ENCODE peak calls at places on chromosomes 3 and 15, in four cellular contexts. One of them, this sample, is unnamed.
A peak's percentile ranks its signal among the peaks of the same experiment; 100 is the strongest.

GRCh38 chr3:150345021-150345538 is 63.0 kb upstream of the TSC22D2 start:
- DNase-seq in HCT116: peak; percentile 98
- DNase-seq in HepG2: peak; percentile 55
- DNase-seq in SK-N-SH: no peak
- DNase-seq in this sample: peak; percentile 91

GRCh38 chr15:76310470-76311070 is 699 bp downstream of the ETFA start:
- DNase-seq in SK-N-SH: no peak
- DNase-seq in HepG2: no peak
- DNase-seq in HCT116: no peak
- DNase-seq in this sample: no peak

GRCh38 chr3:47149339-47149933 is 14.5 kb downstream of the SETD2 start:
- DNase-seq in HCT116: no peak
- DNase-seq in SK-N-SH: no peak
- DNase-seq in HepG2: no peak
- DNase-seq in this sample: no peak

GRCh38 chr3:126663750-126664149 is 8.8 kb upstream of the TXNRD3 start:
- DNase-seq in HepG2: no peak
- DNase-seq in SK-N-SH: no peak
- DNase-seq in HCT116: no peak
- DNase-seq in this sample: no peak

GRCh38 chr3:61808526-61808925 is 247.2 kb downstream of the PTPRG start:
- DNase-seq in SK-N-SH: no peak
- DNase-seq in HCT116: no peak
- DNase-seq in HepG2: no peak
- DNase-seq in this sample: no peak

GRCh38 chr15:58058729-58059128 is 6.8 kb downstream of the ALDH1A2 start:
- DNase-seq in HCT116: no peak
- DNase-seq in HepG2: no peak
- DNase-seq in SK-N-SH: no peak
- DNase-seq in this sample: no peak

GRCh38 chr3:124964432-124964831 is 29.9 kb upstream of the MUC13 start:
- DNase-seq in HepG2: peak; percentile 80
- DNase-seq in SK-N-SH: no peak
- DNase-seq in HCT116: no peak
- DNase-seq in this sample: no peak

GRCh38 chr3:173411288-173412064 is 13.9 kb downstream of the NLGN1 start:
- DNase-seq in HepG2: peak; percentile 9
- DNase-seq in SK-N-SH: peak; percentile 37
- DNase-seq in HCT116: peak; percentile 32
- DNase-seq in this sample: peak; percentile 71

GRCh38 chr3:142216321-142216720 is 9.1 kb downstream of the GK5 start:
- DNase-seq in HCT116: no peak
- DNase-seq in SK-N-SH: no peak
- DNase-seq in HepG2: no peak
- DNase-seq in this sample: no peak

GRCh38 chr3:9820944-9821343 is 10.9 kb downstream of the TTLL3 start:
- DNase-seq in HCT116: no peak
- DNase-seq in SK-N-SH: peak; percentile 39
- DNase-seq in HepG2: peak; percentile 30
- DNase-seq in this sample: peak; percentile 45

GRCh38 chr15:25790003-25790660 is 73.0 kb downstream of the ATP10A start:
- DNase-seq in HepG2: no peak
- DNase-seq in SK-N-SH: no peak
- DNase-seq in HCT116: no peak
- DNase-seq in this sample: no peak

GRCh38 chr3:176584413-176585176 is 612.7 kb downstream of the TBL1XR1 start:
- DNase-seq in HepG2: no peak
- DNase-seq in SK-N-SH: no peak
- DNase-seq in HCT116: no peak
- DNase-seq in this sample: no peak

GRCh38 chr3:176578316-176578715 is 619.0 kb downstream of the TBL1XR1 start:
- DNase-seq in SK-N-SH: no peak
- DNase-seq in HCT116: no peak
- DNase-seq in HepG2: no peak
- DNase-seq in this sample: no peak

GRCh38 chr3:176577462-176577861 is 619.8 kb downstream of the TBL1XR1 start:
- DNase-seq in HCT116: no peak
- DNase-seq in HepG2: no peak
- DNase-seq in SK-N-SH: no peak
- DNase-seq in this sample: no peak

GRCh38 chr3:176581589-176581988 is 615.7 kb downstream of the TBL1XR1 start:
- DNase-seq in HepG2: no peak
- DNase-seq in HCT116: no peak
- DNase-seq in SK-N-SH: no peak
- DNase-seq in this sample: no peak

DNA sequence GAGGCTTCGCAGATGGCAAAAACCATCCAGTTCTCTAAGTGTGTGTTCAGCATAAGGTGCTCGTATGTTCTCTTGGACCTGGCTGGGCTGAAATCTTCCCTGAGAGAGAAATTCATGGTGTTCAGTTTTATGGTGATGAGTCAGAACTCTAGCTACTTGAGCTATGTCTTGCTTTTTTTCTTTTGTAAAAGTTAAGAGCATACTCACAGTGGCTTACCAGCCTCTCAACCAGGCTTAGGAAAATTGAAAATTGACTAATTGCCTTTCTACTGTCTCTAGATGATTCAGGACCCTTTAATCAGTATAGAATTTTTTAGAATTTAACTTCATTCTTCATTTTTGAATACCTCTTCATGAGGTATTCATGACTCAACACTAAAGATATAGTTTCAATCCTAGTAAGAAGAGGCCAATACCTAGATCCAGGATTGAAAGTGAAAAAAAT is 617.5 kb downstream of the TBL1XR1 start:
- DNase-seq in HCT116: no peak
- DNase-seq in SK-N-SH: no peak
- DNase-seq in HepG2: no peak
- DNase-seq in this sample: no peak
- TF ChIP-seq JUND in HCT116: no peak
- TF ChIP-seq JUND in SK-N-SH: no peak
- TF ChIP-seq JUND in HepG2: no peak
- TF ChIP-seq JUND in this sample: no peak

GRCh38 chr3:177150218-177150916 is 46.9 kb downstream of the TBL1XR1 start:
- DNase-seq in HCT116: no peak
- DNase-seq in SK-N-SH: no peak
- DNase-seq in HepG2: peak; percentile 59
- DNase-seq in this sample: no peak

GRCh38 chr3:177154733-177155132 is 42.5 kb downstream of the TBL1XR1 start:
- DNase-seq in SK-N-SH: no peak
- DNase-seq in HepG2: no peak
- DNase-seq in HCT116: no peak
- DNase-seq in this sample: peak; percentile 56

GRCh38 chr3:177147790-177148189 is 49.5 kb downstream of the TBL1XR1 start:
- DNase-seq in HepG2: no peak
- DNase-seq in HCT116: no peak
- DNase-seq in SK-N-SH: no peak
- DNase-seq in this sample: no peak

GRCh38 chr3:177146646-177147045 is 50.6 kb downstream of the TBL1XR1 start:
- DNase-seq in SK-N-SH: no peak
- DNase-seq in HCT116: no peak
- DNase-seq in HepG2: no peak
- DNase-seq in this sample: no peak

GRCh38 chr3:177150970-177151627 is 46.2 kb downstream of the TBL1XR1 start:
- DNase-seq in HCT116: peak; percentile 39
- DNase-seq in SK-N-SH: no peak
- DNase-seq in HepG2: peak; percentile 18
- DNase-seq in this sample: no peak
- TF ChIP-seq JUND in HCT116: no peak
- TF ChIP-seq JUND in SK-N-SH: no peak
- TF ChIP-seq JUND in HepG2: no peak
- TF ChIP-seq JUND in this sample: no peak

GRCh38 chr3:138675393-138675792 is 66.8 kb downstream of the FAIM start:
- DNase-seq in HepG2: no peak
- DNase-seq in SK-N-SH: no peak
- DNase-seq in HCT116: no peak
- DNase-seq in this sample: no peak
- TF ChIP-seq JUND in HepG2: no peak
- TF ChIP-seq JUND in SK-N-SH: peak; percentile 24
- TF ChIP-seq JUND in HCT116: no peak
- TF ChIP-seq JUND in this sample: no peak

DNA sequence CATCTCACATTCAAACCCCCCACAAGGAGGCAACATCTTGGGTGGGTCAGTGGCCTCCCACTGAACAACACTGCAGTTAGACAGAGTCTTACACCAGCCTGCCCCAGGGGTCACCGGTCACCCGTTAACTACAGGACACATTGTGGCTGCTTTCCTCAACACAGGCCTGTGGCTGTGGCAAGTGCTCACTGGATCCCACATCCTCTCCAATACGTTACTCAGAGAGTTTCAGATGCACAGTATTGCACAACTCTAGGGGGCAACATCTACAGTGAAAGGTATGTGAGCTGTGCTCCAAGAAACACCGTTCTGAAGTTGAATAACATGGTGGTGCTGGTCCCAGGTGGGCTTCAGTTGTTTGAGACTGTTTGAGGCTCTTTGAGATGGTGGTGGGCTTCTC is 41.0 kb downstream of the CTDSPL start:
- DNase-seq in HepG2: no peak
- DNase-seq in SK-N-SH: no peak
- DNase-seq in HCT116: no peak
- DNase-seq in this sample: no peak
- TF ChIP-seq JUND in HepG2: no peak
- TF ChIP-seq JUND in SK-N-SH: no peak
- TF ChIP-seq JUND in HCT116: no peak
- TF ChIP-seq JUND in this sample: no peak

DNA sequence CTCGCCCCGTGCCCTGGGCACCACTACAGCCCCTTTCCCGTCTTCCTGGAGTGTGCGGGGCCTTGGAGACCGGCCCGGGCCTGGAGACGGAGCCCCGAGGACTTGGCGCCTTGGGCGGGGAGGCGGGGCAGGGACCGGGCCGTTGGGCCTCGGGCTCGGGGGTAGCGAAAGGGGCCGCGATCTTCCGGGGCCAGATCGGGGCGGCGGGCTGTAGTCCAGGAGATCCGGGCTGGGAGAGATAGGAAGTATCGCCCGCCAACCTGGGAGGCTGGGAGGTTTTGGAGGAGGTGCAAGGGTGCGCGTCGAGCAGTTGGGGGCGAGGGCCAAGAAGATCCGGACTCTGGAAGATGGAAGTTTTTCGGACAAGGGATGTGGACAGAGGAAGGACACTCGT is 520 bp downstream of the RTF1 start:
- DNase-seq in HepG2: no peak
- DNase-seq in HCT116: no peak
- DNase-seq in SK-N-SH: peak; percentile 76
- DNase-seq in this sample: no peak
- TF ChIP-seq JUND in HepG2: no peak
- TF ChIP-seq JUND in HCT116: no peak
- TF ChIP-seq JUND in SK-N-SH: no peak
- TF ChIP-seq JUND in this sample: no peak

DNA sequence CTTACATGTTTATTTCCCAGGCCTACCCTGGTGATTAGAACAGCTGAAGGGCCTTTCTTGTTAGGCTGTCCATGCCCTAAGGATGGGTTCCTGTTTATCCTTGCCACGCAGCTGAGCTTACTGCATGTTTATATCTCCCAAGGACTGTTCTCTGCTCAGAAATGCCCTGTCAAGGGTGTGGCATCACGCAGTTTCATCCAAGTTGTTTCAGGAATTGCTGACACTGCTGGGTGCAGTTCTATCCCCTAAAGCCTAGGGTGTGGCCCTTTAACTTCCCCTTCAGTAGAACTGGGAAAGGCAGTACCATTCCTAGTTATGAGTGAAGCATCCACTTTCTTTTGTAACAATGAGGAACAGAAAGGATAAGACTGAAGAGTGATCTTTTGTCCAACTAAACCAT is 5.0 kb downstream of the ELL3 start:
- DNase-seq in HCT116: no peak
- DNase-seq in HepG2: no peak
- DNase-seq in SK-N-SH: no peak
- DNase-seq in this sample: no peak
- TF ChIP-seq JUND in HCT116: no peak
- TF ChIP-seq JUND in HepG2: no peak
- TF ChIP-seq JUND in SK-N-SH: no peak
- TF ChIP-seq JUND in this sample: no peak

GRCh38 chr15:55775316-55775715 is 32.4 kb upstream of the PRTG start:
- DNase-seq in SK-N-SH: peak; percentile 40
- DNase-seq in HCT116: no peak
- DNase-seq in HepG2: no peak
- DNase-seq in this sample: peak; percentile 72
- TF ChIP-seq JUND in SK-N-SH: no peak
- TF ChIP-seq JUND in HCT116: no peak
- TF ChIP-seq JUND in HepG2: no peak
- TF ChIP-seq JUND in this sample: no peak

GRCh38 chr3:112858410-112859069 is 11.9 kb upstream of the CD200R1L start:
- DNase-seq in HCT116: no peak
- DNase-seq in HepG2: no peak
- DNase-seq in SK-N-SH: no peak
- DNase-seq in this sample: no peak
- TF ChIP-seq JUND in HCT116: no peak
- TF ChIP-seq JUND in HepG2: no peak
- TF ChIP-seq JUND in SK-N-SH: no peak
- TF ChIP-seq JUND in this sample: no peak

DNA sequence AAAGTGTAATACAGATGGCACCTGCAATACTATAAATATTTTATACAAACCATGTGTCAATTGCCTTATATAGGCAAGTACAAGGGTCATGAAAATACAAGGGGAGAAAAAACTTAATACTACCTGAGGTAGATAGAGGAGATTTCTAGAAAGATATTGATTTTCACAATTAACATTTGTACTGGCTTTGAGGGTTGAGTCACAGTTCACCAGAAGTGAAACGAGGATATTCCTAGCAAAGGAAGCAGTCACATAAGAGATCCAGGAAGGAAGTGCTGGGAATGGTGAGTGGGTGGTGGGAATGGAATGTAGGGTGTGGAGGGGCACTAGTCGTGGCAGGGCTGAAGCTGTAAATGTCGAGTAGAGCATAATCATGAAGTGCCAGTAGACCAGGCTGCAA is 108.7 kb downstream of the P2RY1 start:
- DNase-seq in HepG2: no peak
- DNase-seq in HCT116: peak; percentile 33
- DNase-seq in SK-N-SH: no peak
- DNase-seq in this sample: no peak
- TF ChIP-seq JUND in HepG2: no peak
- TF ChIP-seq JUND in HCT116: peak; percentile 52
- TF ChIP-seq JUND in SK-N-SH: no peak
- TF ChIP-seq JUND in this sample: no peak

GRCh38 chr15:42387603-42388002 is 28.3 kb downstream of the CAPN3 start:
- DNase-seq in HepG2: no peak
- DNase-seq in SK-N-SH: no peak
- DNase-seq in HCT116: no peak
- DNase-seq in this sample: no peak

GRCh38 chr15:42385980-42386695 is 26.8 kb downstream of the CAPN3 start:
- DNase-seq in HepG2: no peak
- DNase-seq in HCT116: no peak
- DNase-seq in SK-N-SH: no peak
- DNase-seq in this sample: no peak

GRCh38 chr15:42384597-42384996 is 25.3 kb downstream of the CAPN3 start:
- DNase-seq in SK-N-SH: no peak
- DNase-seq in HepG2: no peak
- DNase-seq in HCT116: no peak
- DNase-seq in this sample: no peak

GRCh38 chr15:42385206-42385979 is 26.1 kb downstream of the CAPN3 start:
- DNase-seq in HepG2: peak; percentile 45
- DNase-seq in SK-N-SH: peak; percentile 60
- DNase-seq in HCT116: peak; percentile 35
- DNase-seq in this sample: peak; percentile 64
- TF ChIP-seq JUND in HepG2: no peak
- TF ChIP-seq JUND in SK-N-SH: no peak
- TF ChIP-seq JUND in HCT116: no peak
- TF ChIP-seq JUND in this sample: no peak